ENCODE peak calls at places on chromosome 14, in seven cellular contexts. X is ureter; Q is SK-MEL-5; B is heart right ventricle; N is ascending aorta; H is stimulated activated naive CD4-positive, alpha-beta T cell treated with Interleukin-2 at 50 U/mL for 16 hours; U is fibroblast of lung. F is an unnamed sample.

GRCh38 chr14:64758711-64759554 is 54.7 kb downstream of the PLEKHG3 start:
- DNase-seq in X (peak), Q (no peak), B (no peak), N (no peak), H (no peak), U (peak), F (peak)

GRCh38 chr14:101230851-101231550 is 327.5 kb upstream of the RTL1 start:
- DNase-seq in X (no peak), Q (no peak), B (no peak), N (peak), H (no peak), U (no peak), F (no peak)

GRCh38 chr14:29310757-29311156 is 544.2 kb downstream of the FOXG1 start:
- DNase-seq in X (no peak), Q (no peak), B (no peak), N (no peak), H (no peak), U (peak), F (no peak)

GRCh38 chr14:23095196-23096108 is at the start of gene C14orf119:
- DNase-seq in X (peak), Q (peak), B (peak), N (peak), H (no peak), U (peak), F (peak)

GRCh38 chr14:99055816-99056215 is 216.2 kb downstream of the BCL11B start:
- DNase-seq in X (no peak), Q (no peak), B (no peak), N (peak), H (peak), U (no peak), F (no peak)

GRCh38 chr14:68172664-68173063 is 353.1 kb downstream of the RAD51B start:
- DNase-seq in X (no peak), Q (no peak), B (no peak), N (no peak), H (no peak), U (peak), F (no peak)

GRCh38 chr14:79415726-79416125 is 795.6 kb downstream of the DIO2 start:
- DNase-seq in X (no peak), Q (no peak), B (no peak), N (no peak), H (no peak), U (peak), F (no peak)

GRCh38 chr14:55272922-55273321 is 1.7 kb downstream of the FBXO34 start:
- DNase-seq in X (no peak), Q (no peak), B (no peak), N (no peak), H (no peak), U (no peak), F (no peak)

GRCh38 chr14:105336477-105337287 is 22.1 kb downstream of the PACS2 start:
- DNase-seq in X (no peak), Q (no peak), B (no peak), N (no peak), H (no peak), U (no peak), F (no peak)

GRCh38 chr14:100121643-100122480 is 37.6 kb downstream of the DEGS2 start:
- DNase-seq in X (no peak), Q (no peak), B (no peak), N (no peak), H (no peak), U (no peak), F (no peak)

GRCh38 chr14:59529189-59529588 is 44.9 kb downstream of the JKAMP start:
- DNase-seq in X (no peak), Q (no peak), B (no peak), N (no peak), H (no peak), U (no peak), F (no peak)

GRCh38 chr14:105197274-105197673 is 16.2 kb upstream of the NUDT14 start:
- DNase-seq in X (no peak), Q (no peak), B (peak), N (no peak), H (no peak), U (peak), F (peak)

GRCh38 chr14:52052991-52053390 is 15.9 kb downstream of the NID2 start:
- DNase-seq in X (no peak), Q (no peak), B (no peak), N (no peak), H (no peak), U (peak), F (no peak)

GRCh38 chr14:91047174-91047753 is 13.2 kb downstream of the RPS6KA5 start:
- DNase-seq in X (no peak), Q (no peak), B (no peak), N (no peak), H (no peak), U (peak), F (no peak)

GRCh38 chr14:52069617-52070431 is 965 bp upstream of the NID2 start:
- DNase-seq in X (no peak), Q (no peak), B (no peak), N (peak), H (no peak), U (peak), F (peak)

GRCh38 chr14:45085004-45085403 is 1.1 kb downstream of the PRPF39 start:
- DNase-seq in X (no peak), Q (peak), B (no peak), N (no peak), H (no peak), U (peak), F (no peak)

GRCh38 chr14:58280954-58281787 is 17.2 kb upstream of the ARID4A start:
- DNase-seq in X (peak), Q (peak), B (no peak), N (peak), H (no peak), U (peak), F (no peak)

GRCh38 chr14:101665478-101666078 is 95.9 kb upstream of the PPP2R5C start:
- DNase-seq in X (no peak), Q (peak), B (no peak), N (no peak), H (no peak), U (peak), F (no peak)

GRCh38 chr14:102517412-102518062 is 8.0 kb upstream of the ANKRD9 start:
- DNase-seq in X (no peak), Q (no peak), B (peak), N (no peak), H (no peak), U (no peak), F (no peak)

GRCh38 chr14:101521306-101521935 is 39.9 kb upstream of the DIO3 start:
- DNase-seq in X (no peak), Q (no peak), B (no peak), N (no peak), H (no peak), U (peak), F (peak)